ENCODE peak calls at places on chromosome 19, in five cellular contexts. U is ovary, N is HCT116, H is AG04450, L is GM23338. W is an unnamed sample.

GRCh38 chr19:43532571-43532961 is 422 bp upstream of the ZNF575 start:
- DNase-seq in U (no peak), N (peak), H (no peak), L (no peak), W (peak)

GRCh38 chr19:32928806-32929205 is 43.0 kb downstream of the CEP89 start:
- DNase-seq in U (no peak), N (no peak), H (no peak), L (no peak), W (no peak)

GRCh38 chr19:47723573-47723923 is 10.3 kb downstream of the EHD2 start:
- DNase-seq in U (peak), N (no peak), H (no peak), L (no peak), W (no peak)

GRCh38 chr19:47272448-47273312 is 2.0 kb upstream of the INAFM1 start:
- DNase-seq in U (peak), N (no peak), H (no peak), L (peak), W (peak)

GRCh38 chr19:1469936-1470863 is 8.8 kb downstream of the C19orf25 start:
- DNase-seq in U (peak), N (peak), H (no peak), L (peak), W (no peak)

GRCh38 chr19:16274466-16274865 is 50.2 kb upstream of the KLF2 start:
- DNase-seq in U (peak), N (no peak), H (no peak), L (no peak), W (no peak)

GRCh38 chr19:48608798-48609263 is 2.3 kb downstream of the SPACA4 start:
- DNase-seq in U (no peak), N (peak), H (no peak), L (peak), W (peak)

GRCh38 chr19:30255783-30256509 is 116.2 kb upstream of the ZNF536 start:
- DNase-seq in U (no peak), N (no peak), H (no peak), L (peak), W (no peak)

GRCh38 chr19:39865953-39866352 is 19.8 kb upstream of the FBL start:
- DNase-seq in U (no peak), N (no peak), H (no peak), L (no peak), W (no peak)